ENCODE peak calls at places on chromosomes 6 and 20, in seven cellular contexts. I is IMR-90, R is HepG2, Q is H9, X is fibroblast of lung, B is GM23338, D is OCI-LY7. C is an unnamed sample.

GRCh38 chr6:79946773-79947190 is 571 bp downstream of the ELOVL4 start:
- DNase-seq in R (no peak), B (peak; percentile 49), Q (peak; percentile 34), X (peak; percentile 22), D (no peak), I (peak; percentile 18), C (peak; percentile 33)

GRCh38 chr6:44126320-44127149 is 717 bp downstream of the MRPL14 start:
- DNase-seq in B (peak; percentile 81), D (peak; percentile 53), X (peak; percentile 64), R (peak; percentile 50), Q (peak; percentile 62), I (peak; percentile 82), C (peak; percentile 77)

GRCh38 chr6:151649835-151650234 is 156.0 kb downstream of the CCDC170 start:
- DNase-seq in R (peak; percentile 43), D (no peak), X (no peak), Q (no peak), B (no peak), I (no peak), C (no peak)

GRCh38 chr20:461254-462198 is 807 bp downstream of the TBC1D20 start:
- DNase-seq in B (peak; percentile 66), Q (peak; percentile 57), I (peak; percentile 42), R (no peak), D (peak; percentile 56), X (peak; percentile 40), C (peak; percentile 75)

GRCh38 chr20:32141465-32141980 is 32.0 kb downstream of the TM9SF4 start:
- DNase-seq in I (no peak), D (no peak), X (no peak), Q (no peak), B (no peak), R (no peak), C (no peak)

GRCh38 chr6:43953256-43953655 is 174.0 kb downstream of the MRPL14 start:
- DNase-seq in X (no peak), D (no peak), B (no peak), R (no peak), Q (no peak), I (no peak), C (no peak)

GRCh38 chr6:156735751-156736150 is 41.4 kb upstream of the ARID1B start:
- DNase-seq in D (no peak), B (no peak), I (peak; percentile 20), R (no peak), Q (no peak), X (no peak), C (no peak)

GRCh38 chr6:158170656-158171081 is 2.5 kb downstream of the GTF2H5 start:
- DNase-seq in D (no peak), X (peak; percentile 90), B (peak; percentile 34), R (peak; percentile 78), I (peak; percentile 89), Q (no peak), C (peak; percentile 8)

GRCh38 chr6:21263531-21264287 is 329.8 kb upstream of the SOX4 start:
- DNase-seq in Q (no peak), B (no peak), I (no peak), X (peak; percentile 19), D (no peak), R (no peak), C (peak; percentile 44)

GRCh38 chr6:15431762-15432495 is 186.1 kb downstream of the JARID2 start:
- DNase-seq in I (peak; percentile 59), B (no peak), R (peak; percentile 97), Q (peak; percentile 16), D (no peak), X (no peak), C (peak; percentile 38)

GRCh38 chr20:60138263-60139127 is 180.3 kb downstream of the CDH26 start:
- DNase-seq in X (peak; percentile 18), R (no peak), B (no peak), D (peak; percentile 6), I (peak; percentile 48), Q (no peak), C (no peak)

GRCh38 chr20:13913517-13913916 is 76.9 kb downstream of the SEL1L2 start:
- DNase-seq in B (no peak), D (no peak), Q (no peak), R (no peak), X (no peak), I (no peak), C (no peak)

GRCh38 chr20:52267418-52267817 is 75.8 kb upstream of the ZFP64 start:
- DNase-seq in R (no peak), B (no peak), X (no peak), D (no peak), I (no peak), Q (no peak), C (no peak)

GRCh38 chr20:37407573-37408002 is 61.6 kb downstream of the SRC start:
- DNase-seq in I (no peak), X (no peak), B (no peak), D (no peak), R (peak; percentile 43), Q (no peak), C (no peak)

GRCh38 chr6:43393597-43393996 is 24.1 kb upstream of the ZNF318 start:
- DNase-seq in R (no peak), X (no peak), B (no peak), Q (no peak), I (no peak), D (no peak), C (no peak)

GRCh38 chr20:12575352-12576095 is 433.2 kb upstream of the SPTLC3 start:
- DNase-seq in D (no peak), X (peak; percentile 12), B (no peak), Q (no peak), R (no peak), I (no peak), C (peak; percentile 68)

DNA sequence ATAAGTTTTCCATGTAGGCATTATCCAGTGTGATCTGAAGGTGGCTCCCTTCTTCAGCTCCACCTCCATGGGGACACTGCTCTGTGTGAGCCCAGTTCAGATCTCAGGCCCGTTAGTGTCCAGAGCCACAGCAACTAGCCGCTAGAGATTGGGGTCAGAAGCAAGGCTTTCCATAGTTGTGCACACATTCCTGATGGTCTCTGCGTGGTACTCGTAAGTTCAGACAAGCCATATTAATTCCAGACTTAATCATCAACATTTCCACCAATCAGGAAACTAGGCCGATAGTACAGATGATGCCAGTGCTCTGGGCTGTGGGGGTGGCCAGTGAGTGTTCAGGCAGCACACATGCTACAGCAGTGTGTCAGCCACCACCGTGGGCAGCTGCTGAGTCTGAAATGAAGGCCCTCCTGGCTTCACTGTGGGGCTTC is 17.5 kb upstream of the SYNCRIP start:
- DNase-seq in X (peak; percentile 87), D (no peak), Q (no peak), I (peak; percentile 98), R (peak; percentile 59), B (no peak), C (peak; percentile 39)
- TF ChIP-seq CTCF in X (peak; percentile 47), D (no peak), Q (no peak), I (peak; percentile 26), R (peak; percentile 77), B (peak; percentile 45), C (no peak)

GRCh38 chr6:165664553-165665383 is 1.7 kb upstream of the PDE10A start:
- DNase-seq in I (no peak), X (no peak), R (no peak), Q (no peak), D (no peak), B (peak; percentile 71), C (no peak)

GRCh38 chr6:165671222-165671715 is 8.2 kb upstream of the PDE10A start:
- DNase-seq in B (no peak), D (no peak), R (no peak), I (no peak), X (no peak), Q (no peak), C (no peak)

GRCh38 chr6:165663736-165664552 is 903 bp upstream of the PDE10A start:
- DNase-seq in B (peak; percentile 67), I (no peak), Q (peak; percentile 55), X (no peak), D (no peak), R (no peak), C (no peak)

GRCh38 chr6:165665384-165665672 is 2.3 kb upstream of the PDE10A start:
- DNase-seq in Q (no peak), I (no peak), B (no peak), X (no peak), D (no peak), R (no peak), C (no peak)

GRCh38 chr6:165668951-165669350 is 5.9 kb upstream of the PDE10A start:
- DNase-seq in R (no peak), I (no peak), Q (no peak), D (no peak), X (no peak), B (no peak), C (no peak)
- H3K27ac ChIP-seq in R (no peak overlapping the region), I (no peak overlapping the region), Q (no peak overlapping the region), D (no peak overlapping the region), X (no peak overlapping the region), B (no peak overlapping the region), C (no peak overlapping the region)

GRCh38 chr20:38926142-38926933 is at the start of gene FAM83D:
- DNase-seq in X (peak; percentile 99), I (peak; percentile 97), B (peak; percentile 100), Q (peak; percentile 99), R (peak; percentile 99), D (peak; percentile 99), C (peak; percentile 98)
- H2AFZ ChIP-seq in X (peak within 1 kb of the TSS; percentile 60), I (peak within 1 kb of the TSS; percentile 97), B (no peak within 1 kb of the TSS), Q (no peak within 1 kb of the TSS), R (peak within 1 kb of the TSS; percentile 68), D (peak within 1 kb of the TSS; percentile 35), C (peak within 1 kb of the TSS; percentile 77)

GRCh38 chr20:3586111-3586510 is 77.1 kb downstream of the GFRA4 start:
- DNase-seq in Q (no peak), R (no peak), X (no peak), B (no peak), D (no peak), I (no peak), C (no peak)

GRCh38 chr20:3583765-3584164 is 79.4 kb downstream of the GFRA4 start:
- DNase-seq in B (no peak), R (no peak), I (no peak), Q (no peak), D (no peak), X (no peak), C (no peak)

GRCh38 chr20:3577366-3577765 is 85.8 kb downstream of the GFRA4 start:
- DNase-seq in D (no peak), I (no peak), X (no peak), Q (no peak), R (no peak), B (no peak), C (no peak)

GRCh38 chr20:3576363-3576762 is 86.8 kb downstream of the GFRA4 start:
- DNase-seq in Q (no peak), I (no peak), X (no peak), D (no peak), R (no peak), B (no peak), C (no peak)

GRCh38 chr20:3580412-3580811 is 82.8 kb downstream of the GFRA4 start:
- DNase-seq in I (no peak), R (no peak), Q (peak; percentile 29), X (no peak), B (peak; percentile 59), D (no peak), C (no peak)
- TF ChIP-seq CTCF in I (no peak), R (peak; percentile 49), Q (peak; percentile 52), X (no peak), B (peak; percentile 61), D (no peak), C (no peak)

C was measured in hepatocyte.